ENCODE peak calls at places on chromosomes 16 and 17, in nine cellular contexts. One of them, this sample, is unnamed.

GRCh38 chr17:3602499-3602898 is 6.7 kb downstream of the TRPV1 start:
- DNase-seq in left ventricle myocardium inferior: no peak
- DNase-seq in cardiac fibroblast: peak
- DNase-seq in lung: no peak
- DNase-seq in pancreas: peak
- DNase-seq in right lobe of liver: peak
- DNase-seq in body of pancreas: no peak
- DNase-seq in fibroblast of pulmonary artery: peak
- DNase-seq in brain microvascular endothelial cell: no peak
- DNase-seq in this sample: no peak

GRCh38 chr17:59785091-59785799 is 77.8 kb downstream of the VMP1 start:
- DNase-seq in left ventricle myocardium inferior: no peak
- DNase-seq in cardiac fibroblast: peak
- DNase-seq in lung: no peak
- DNase-seq in pancreas: no peak
- DNase-seq in right lobe of liver: no peak
- DNase-seq in body of pancreas: no peak
- DNase-seq in fibroblast of pulmonary artery: no peak
- DNase-seq in brain microvascular endothelial cell: no peak
- DNase-seq in this sample: no peak

GRCh38 chr17:77375917-77376651 is 235.3 kb downstream of the SEC14L1 start:
- DNase-seq in left ventricle myocardium inferior: no peak
- DNase-seq in cardiac fibroblast: peak
- DNase-seq in lung: no peak
- DNase-seq in pancreas: no peak
- DNase-seq in right lobe of liver: no peak
- DNase-seq in body of pancreas: no peak
- DNase-seq in fibroblast of pulmonary artery: peak
- DNase-seq in brain microvascular endothelial cell: peak
- DNase-seq in this sample: no peak

GRCh38 chr17:77778636-77779524 is 179.6 kb upstream of the TNRC6C start:
- DNase-seq in left ventricle myocardium inferior: peak
- DNase-seq in cardiac fibroblast: no peak
- DNase-seq in lung: peak
- DNase-seq in pancreas: peak
- DNase-seq in right lobe of liver: no peak
- DNase-seq in body of pancreas: peak
- DNase-seq in fibroblast of pulmonary artery: peak
- DNase-seq in brain microvascular endothelial cell: no peak
- DNase-seq in this sample: no peak

GRCh38 chr17:61726977-61727376 is 136.0 kb upstream of the NACA2 start:
- DNase-seq in left ventricle myocardium inferior: no peak
- DNase-seq in cardiac fibroblast: no peak
- DNase-seq in lung: no peak
- DNase-seq in pancreas: no peak
- DNase-seq in right lobe of liver: no peak
- DNase-seq in body of pancreas: no peak
- DNase-seq in fibroblast of pulmonary artery: no peak
- DNase-seq in brain microvascular endothelial cell: no peak
- DNase-seq in this sample: no peak

GRCh38 chr17:330993-331701 is 21.5 kb downstream of the RPH3AL start:
- DNase-seq in left ventricle myocardium inferior: peak
- DNase-seq in cardiac fibroblast: no peak
- DNase-seq in lung: no peak
- DNase-seq in pancreas: no peak
- DNase-seq in right lobe of liver: peak
- DNase-seq in body of pancreas: peak
- DNase-seq in fibroblast of pulmonary artery: no peak
- DNase-seq in brain microvascular endothelial cell: no peak
- DNase-seq in this sample: no peak

GRCh38 chr16:29316673-29317237 is 89.8 kb downstream of the NPIPB11 start:
- DNase-seq in left ventricle myocardium inferior: no peak
- DNase-seq in cardiac fibroblast: no peak
- DNase-seq in lung: no peak
- DNase-seq in pancreas: peak
- DNase-seq in right lobe of liver: no peak
- DNase-seq in body of pancreas: peak
- DNase-seq in fibroblast of pulmonary artery: no peak
- DNase-seq in brain microvascular endothelial cell: no peak
- DNase-seq in this sample: no peak

GRCh38 chr17:33328129-33328528 is 35.0 kb upstream of the ASIC2 start:
- DNase-seq in left ventricle myocardium inferior: no peak
- DNase-seq in cardiac fibroblast: peak
- DNase-seq in lung: no peak
- DNase-seq in pancreas: no peak
- DNase-seq in right lobe of liver: no peak
- DNase-seq in body of pancreas: no peak
- DNase-seq in fibroblast of pulmonary artery: peak
- DNase-seq in brain microvascular endothelial cell: no peak
- DNase-seq in this sample: no peak

GRCh38 chr16:11326084-11326736 is 19.0 kb upstream of the RMI2 start:
- DNase-seq in left ventricle myocardium inferior: no peak
- DNase-seq in cardiac fibroblast: no peak
- DNase-seq in lung: no peak
- DNase-seq in pancreas: no peak
- DNase-seq in right lobe of liver: no peak
- DNase-seq in body of pancreas: peak
- DNase-seq in fibroblast of pulmonary artery: no peak
- DNase-seq in brain microvascular endothelial cell: no peak
- DNase-seq in this sample: no peak

GRCh38 chr17:57985675-57985974 is 2.4 kb downstream of the VEZF1 start:
- DNase-seq in left ventricle myocardium inferior: no peak
- DNase-seq in cardiac fibroblast: peak
- DNase-seq in lung: no peak
- DNase-seq in pancreas: no peak
- DNase-seq in right lobe of liver: no peak
- DNase-seq in body of pancreas: no peak
- DNase-seq in fibroblast of pulmonary artery: peak
- DNase-seq in brain microvascular endothelial cell: no peak
- DNase-seq in this sample: no peak

GRCh38 chr16:48188449-48189102 is 32.8 kb upstream of the ABCC12 start:
- DNase-seq in left ventricle myocardium inferior: no peak
- DNase-seq in cardiac fibroblast: peak
- DNase-seq in lung: no peak
- DNase-seq in pancreas: no peak
- DNase-seq in right lobe of liver: no peak
- DNase-seq in body of pancreas: peak
- DNase-seq in fibroblast of pulmonary artery: no peak
- DNase-seq in brain microvascular endothelial cell: no peak
- DNase-seq in this sample: no peak

GRCh38 chr16:24075929-24076716 is 180.0 kb upstream of the CACNG3 start:
- DNase-seq in left ventricle myocardium inferior: no peak
- DNase-seq in cardiac fibroblast: no peak
- DNase-seq in lung: no peak
- DNase-seq in pancreas: no peak
- DNase-seq in right lobe of liver: no peak
- DNase-seq in body of pancreas: no peak
- DNase-seq in fibroblast of pulmonary artery: no peak
- DNase-seq in brain microvascular endothelial cell: no peak
- DNase-seq in this sample: no peak

DNA sequence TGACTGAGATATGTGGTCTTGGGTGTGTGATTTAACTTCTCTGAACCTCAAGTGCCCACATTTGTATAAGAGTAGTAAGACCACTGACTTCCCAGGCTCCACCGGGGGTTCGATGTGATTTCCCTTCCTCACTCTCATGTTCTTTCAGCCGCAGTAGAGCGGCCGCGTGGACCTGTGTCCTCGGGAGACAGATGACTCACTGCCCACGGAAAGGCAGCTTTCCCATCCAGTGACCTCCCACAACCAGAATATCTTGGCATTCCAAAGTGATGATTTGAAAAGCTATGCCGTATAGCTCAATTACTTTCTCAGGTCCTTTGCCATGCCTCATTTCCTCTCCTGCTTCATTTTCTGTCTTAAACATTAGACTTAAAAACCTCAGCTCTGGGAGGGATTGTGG is 73.6 kb downstream of the IL21R start:
- DNase-seq in left ventricle myocardium inferior: no peak
- DNase-seq in cardiac fibroblast: peak
- DNase-seq in lung: no peak
- DNase-seq in pancreas: no peak
- DNase-seq in right lobe of liver: no peak
- DNase-seq in body of pancreas: no peak
- DNase-seq in fibroblast of pulmonary artery: peak
- DNase-seq in brain microvascular endothelial cell: peak
- DNase-seq in this sample: peak
- H3K4me3 ChIP-seq in left ventricle myocardium inferior: no peak
- H3K4me3 ChIP-seq in cardiac fibroblast: no peak
- H3K4me3 ChIP-seq in lung: no peak
- H3K4me3 ChIP-seq in pancreas: no peak
- H3K4me3 ChIP-seq in right lobe of liver: no peak
- H3K4me3 ChIP-seq in body of pancreas: no peak
- H3K4me3 ChIP-seq in fibroblast of pulmonary artery: no peak
- H3K4me3 ChIP-seq in brain microvascular endothelial cell: no peak
- H3K4me3 ChIP-seq in this sample: no peak

GRCh38 chr17:71635187-71635586 is 485.6 kb upstream of the SOX9 start:
- DNase-seq in left ventricle myocardium inferior: no peak
- DNase-seq in cardiac fibroblast: no peak
- DNase-seq in lung: no peak
- DNase-seq in pancreas: no peak
- DNase-seq in right lobe of liver: no peak
- DNase-seq in body of pancreas: no peak
- DNase-seq in fibroblast of pulmonary artery: no peak
- DNase-seq in brain microvascular endothelial cell: no peak
- DNase-seq in this sample: no peak

GRCh38 chr17:71631483-71631882 is 489.3 kb upstream of the SOX9 start:
- DNase-seq in left ventricle myocardium inferior: no peak
- DNase-seq in cardiac fibroblast: peak
- DNase-seq in lung: no peak
- DNase-seq in pancreas: no peak
- DNase-seq in right lobe of liver: no peak
- DNase-seq in body of pancreas: no peak
- DNase-seq in fibroblast of pulmonary artery: peak
- DNase-seq in brain microvascular endothelial cell: no peak
- DNase-seq in this sample: no peak

GRCh38 chr17:71634376-71634775 is 486.4 kb upstream of the SOX9 start:
- DNase-seq in left ventricle myocardium inferior: no peak
- DNase-seq in cardiac fibroblast: no peak
- DNase-seq in lung: no peak
- DNase-seq in pancreas: no peak
- DNase-seq in right lobe of liver: no peak
- DNase-seq in body of pancreas: no peak
- DNase-seq in fibroblast of pulmonary artery: no peak
- DNase-seq in brain microvascular endothelial cell: no peak
- DNase-seq in this sample: no peak

GRCh38 chr17:71633391-71633849 is 487.4 kb upstream of the SOX9 start:
- DNase-seq in left ventricle myocardium inferior: no peak
- DNase-seq in cardiac fibroblast: peak
- DNase-seq in lung: no peak
- DNase-seq in pancreas: no peak
- DNase-seq in right lobe of liver: no peak
- DNase-seq in body of pancreas: no peak
- DNase-seq in fibroblast of pulmonary artery: peak
- DNase-seq in brain microvascular endothelial cell: peak
- DNase-seq in this sample: peak

GRCh38 chr17:71632328-71632727 is 488.5 kb upstream of the SOX9 start:
- DNase-seq in left ventricle myocardium inferior: no peak
- DNase-seq in cardiac fibroblast: peak
- DNase-seq in lung: no peak
- DNase-seq in pancreas: no peak
- DNase-seq in right lobe of liver: no peak
- DNase-seq in body of pancreas: no peak
- DNase-seq in fibroblast of pulmonary artery: peak
- DNase-seq in brain microvascular endothelial cell: no peak
- DNase-seq in this sample: no peak
- H3K4me3 ChIP-seq in left ventricle myocardium inferior: no peak
- H3K4me3 ChIP-seq in cardiac fibroblast: no peak
- H3K4me3 ChIP-seq in lung: no peak
- H3K4me3 ChIP-seq in pancreas: no peak
- H3K4me3 ChIP-seq in right lobe of liver: no peak
- H3K4me3 ChIP-seq in body of pancreas: no peak
- H3K4me3 ChIP-seq in fibroblast of pulmonary artery: no peak
- H3K4me3 ChIP-seq in brain microvascular endothelial cell: no peak
- H3K4me3 ChIP-seq in this sample: no peak

DNA sequence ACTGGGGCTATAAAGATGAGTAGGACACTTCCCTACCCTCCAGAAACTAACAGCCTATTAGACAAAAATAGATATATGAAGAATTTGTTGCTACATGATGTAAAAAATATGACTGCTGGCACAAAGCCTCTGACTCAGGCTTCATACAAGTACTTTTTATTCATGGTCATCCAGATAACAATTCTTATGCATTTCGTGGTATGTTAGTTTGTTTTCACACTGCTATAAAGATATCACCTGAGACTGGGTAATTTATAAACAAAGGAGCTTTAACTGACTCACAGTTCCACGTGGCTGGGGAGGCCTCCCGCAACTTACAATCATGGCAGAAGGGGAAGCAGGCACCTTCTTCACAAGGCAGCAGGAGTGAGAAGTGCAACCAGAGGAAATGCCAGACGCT is 112.5 kb upstream of the HLF start:
- DNase-seq in left ventricle myocardium inferior: no peak
- DNase-seq in cardiac fibroblast: peak
- DNase-seq in lung: no peak
- DNase-seq in pancreas: no peak
- DNase-seq in right lobe of liver: no peak
- DNase-seq in body of pancreas: no peak
- DNase-seq in fibroblast of pulmonary artery: peak
- DNase-seq in brain microvascular endothelial cell: no peak
- DNase-seq in this sample: no peak
- H3K4me3 ChIP-seq in left ventricle myocardium inferior: no peak
- H3K4me3 ChIP-seq in cardiac fibroblast: no peak
- H3K4me3 ChIP-seq in lung: no peak
- H3K4me3 ChIP-seq in pancreas: no peak
- H3K4me3 ChIP-seq in right lobe of liver: no peak
- H3K4me3 ChIP-seq in body of pancreas: no peak
- H3K4me3 ChIP-seq in fibroblast of pulmonary artery: no peak
- H3K4me3 ChIP-seq in brain microvascular endothelial cell: no peak
- H3K4me3 ChIP-seq in this sample: no peak

GRCh38 chr16:2482181-2483107 is 7.5 kb downstream of the TBC1D24 start:
- DNase-seq in left ventricle myocardium inferior: peak
- DNase-seq in cardiac fibroblast: peak
- DNase-seq in lung: no peak
- DNase-seq in pancreas: peak
- DNase-seq in right lobe of liver: peak
- DNase-seq in body of pancreas: peak
- DNase-seq in fibroblast of pulmonary artery: peak
- DNase-seq in brain microvascular endothelial cell: no peak
- DNase-seq in this sample: no peak

GRCh38 chr16:2483939-2484897 is 9.3 kb downstream of the TBC1D24 start:
- DNase-seq in left ventricle myocardium inferior: no peak
- DNase-seq in cardiac fibroblast: no peak
- DNase-seq in lung: no peak
- DNase-seq in pancreas: no peak
- DNase-seq in right lobe of liver: no peak
- DNase-seq in body of pancreas: no peak
- DNase-seq in fibroblast of pulmonary artery: no peak
- DNase-seq in brain microvascular endothelial cell: no peak
- DNase-seq in this sample: no peak

GRCh38 chr16:2481676-2482075 is 6.7 kb downstream of the TBC1D24 start:
- DNase-seq in left ventricle myocardium inferior: no peak
- DNase-seq in cardiac fibroblast: no peak
- DNase-seq in lung: no peak
- DNase-seq in pancreas: no peak
- DNase-seq in right lobe of liver: no peak
- DNase-seq in body of pancreas: no peak
- DNase-seq in fibroblast of pulmonary artery: no peak
- DNase-seq in brain microvascular endothelial cell: no peak
- DNase-seq in this sample: no peak

GRCh38 chr16:2484898-2485508 is 10.1 kb downstream of the TBC1D24 start:
- DNase-seq in left ventricle myocardium inferior: no peak
- DNase-seq in cardiac fibroblast: no peak
- DNase-seq in lung: no peak
- DNase-seq in pancreas: no peak
- DNase-seq in right lobe of liver: peak
- DNase-seq in body of pancreas: no peak
- DNase-seq in fibroblast of pulmonary artery: no peak
- DNase-seq in brain microvascular endothelial cell: no peak
- DNase-seq in this sample: no peak

GRCh38 chr16:2483160-2483559 is 8.2 kb downstream of the TBC1D24 start:
- DNase-seq in left ventricle myocardium inferior: no peak
- DNase-seq in cardiac fibroblast: no peak
- DNase-seq in lung: no peak
- DNase-seq in pancreas: peak
- DNase-seq in right lobe of liver: peak
- DNase-seq in body of pancreas: no peak
- DNase-seq in fibroblast of pulmonary artery: no peak
- DNase-seq in brain microvascular endothelial cell: no peak
- DNase-seq in this sample: no peak
- H3K4me3 ChIP-seq in left ventricle myocardium inferior: peak
- H3K4me3 ChIP-seq in cardiac fibroblast: no peak
- H3K4me3 ChIP-seq in lung: no peak
- H3K4me3 ChIP-seq in pancreas: no peak
- H3K4me3 ChIP-seq in right lobe of liver: no peak
- H3K4me3 ChIP-seq in body of pancreas: no peak
- H3K4me3 ChIP-seq in fibroblast of pulmonary artery: no peak
- H3K4me3 ChIP-seq in brain microvascular endothelial cell: no peak
- H3K4me3 ChIP-seq in this sample: peak

This sample was measured in BJ.